ENCODE peak calls at places on chromosomes 5 and 9, in four cellular contexts. R is stimulated activated CD8-positive, alpha-beta memory T cell treated with anti-CD3 and anti-CD28 coated beads, Interleukin-4, amount 100 ng/mL, for 24 hours; O is stimulated activated effector memory CD8-positive, alpha-beta T cell treated with anti-CD3 and anti-CD28 coated beads, Interleukin-12 subunit alpha, Interleukin-12 subunit beta, amount 100 ng/mL, for 72 hours; B is stimulated activated CD4-positive, alpha-beta T cell treated with anti-CD3 and anti-CD28 coated beads, Interleukin-4, amount 100 ng/mL, for 4 hours. C is an unnamed sample.
A peak's percentile ranks its signal among the peaks of the same experiment; 100 is the strongest.

GRCh38 chr5:173753307-173754168 is 134.6 kb upstream of the CPEB4 start:
- DNase-seq in R (no peak), O (no peak), B (no peak), C (no peak)

GRCh38 chr9:113446323-113446740 is 17.2 kb upstream of the RGS3 start:
- DNase-seq in R (no peak), O (no peak), B (no peak), C (no peak)

GRCh38 chr5:2093859-2094615 is 211.3 kb upstream of the IRX4 start:
- DNase-seq in R (no peak), O (no peak), B (no peak), C (no peak)

GRCh38 chr5:32843532-32843895 is 132.4 kb downstream of the NPR3 start:
- DNase-seq in R (no peak), O (no peak), B (no peak), C (no peak)

GRCh38 chr5:37064442-37064841 is 184.7 kb downstream of the CPLANE1 start:
- DNase-seq in R (no peak), O (no peak), B (no peak), C (no peak)

GRCh38 chr9:110626109-110626829 is 42.3 kb upstream of the MUSK start:
- DNase-seq in R (no peak), O (no peak), B (no peak), C (no peak)

GRCh38 chr9:134185536-134186011 is 21.2 kb upstream of the RNU6ATAC start:
- DNase-seq in R (no peak), O (no peak), B (no peak), C (no peak)

GRCh38 chr9:136171009-136171800 is 33.7 kb downstream of the LHX3 start:
- DNase-seq in R (no peak), O (no peak), B (no peak), C (no peak)

GRCh38 chr5:77087484-77088291 is 603 bp upstream of the ZBED3 start:
- DNase-seq in R (no peak), O (no peak), B (no peak), C (no peak)

GRCh38 chr5:149002761-149003689 is 59.8 kb downstream of the SH3TC2 start:
- DNase-seq in R (no peak), O (no peak), B (no peak), C (no peak)

GRCh38 chr9:135087489-135087791 is at the start of gene OLFM1:
- DNase-seq in R (peak; percentile 15), O (no peak), B (no peak), C (no peak)

GRCh38 chr5:24642022-24642421 is 2.8 kb downstream of the CDH10 start:
- DNase-seq in R (no peak), O (no peak), B (no peak), C (no peak)

GRCh38 chr9:133429216-133429613 is 7.0 kb downstream of the ADAMTS13 start:
- DNase-seq in R (no peak), O (no peak), B (no peak), C (no peak)

GRCh38 chr5:167296680-167297079 is 994.8 kb upstream of the WWC1 start:
- DNase-seq in R (no peak), O (no peak), B (no peak), C (no peak)